ENCODE peak calls at places on chromosomes 11 and 22, in four cellular contexts. One of them, this sample, is unnamed.
A peak's percentile ranks its signal among the peaks of the same experiment; 100 is the strongest.

GRCh38 chr11:44911031-44911814 is 39.5 kb downstream of the TP53I11 start:
- DNase-seq in mesendoderm: peak; percentile 96
- DNase-seq in IMR-90: peak; percentile 75
- DNase-seq in H9: peak; percentile 91
- DNase-seq in this sample: peak; percentile 95

GRCh38 chr22:46068908-46069481 is 81.3 kb upstream of the PPARA start:
- DNase-seq in mesendoderm: no peak
- DNase-seq in IMR-90: peak; percentile 49
- DNase-seq in H9: no peak
- DNase-seq in this sample: no peak

GRCh38 chr22:47734511-47734910 is 972.1 kb downstream of the TBC1D22A start:
- DNase-seq in mesendoderm: no peak
- DNase-seq in IMR-90: no peak
- DNase-seq in H9: no peak
- DNase-seq in this sample: no peak

GRCh38 chr11:64969209-64969608 is 2.7 kb downstream of the MAJIN start:
- DNase-seq in mesendoderm: no peak
- DNase-seq in IMR-90: peak; percentile 81
- DNase-seq in H9: no peak
- DNase-seq in this sample: no peak

GRCh38 chr11:35381720-35382322 is 37.5 kb downstream of the SLC1A2 start:
- DNase-seq in mesendoderm: no peak
- DNase-seq in IMR-90: no peak
- DNase-seq in H9: no peak
- DNase-seq in this sample: no peak

GRCh38 chr11:8652140-8652539 is 30.3 kb downstream of the TRIM66 start:
- DNase-seq in mesendoderm: no peak
- DNase-seq in IMR-90: peak; percentile 99
- DNase-seq in H9: no peak
- DNase-seq in this sample: no peak

GRCh38 chr22:47094861-47095330 is 332.4 kb downstream of the TBC1D22A start:
- DNase-seq in mesendoderm: no peak
- DNase-seq in IMR-90: no peak
- DNase-seq in H9: no peak
- DNase-seq in this sample: no peak

GRCh38 chr11:122618927-122619326 is 36.6 kb upstream of the UBASH3B start:
- DNase-seq in mesendoderm: no peak
- DNase-seq in IMR-90: no peak
- DNase-seq in H9: no peak
- DNase-seq in this sample: no peak

GRCh38 chr11:78351979-78352731 is 65.5 kb downstream of the GAB2 start:
- DNase-seq in mesendoderm: peak; percentile 96
- DNase-seq in IMR-90: no peak
- DNase-seq in H9: no peak
- DNase-seq in this sample: no peak

GRCh38 chr11:122165972-122166371 is 50.0 kb upstream of the BLID start:
- DNase-seq in mesendoderm: no peak
- DNase-seq in IMR-90: no peak
- DNase-seq in H9: no peak
- DNase-seq in this sample: no peak

GRCh38 chr11:19013181-19013857 is 47.2 kb downstream of the MRGPRX2 start:
- DNase-seq in mesendoderm: peak; percentile 39
- DNase-seq in IMR-90: no peak
- DNase-seq in H9: peak; percentile 49
- DNase-seq in this sample: peak; percentile 59

GRCh38 chr11:85902353-85902752 is 47.2 kb downstream of the CCDC83 start:
- DNase-seq in mesendoderm: no peak
- DNase-seq in IMR-90: no peak
- DNase-seq in H9: no peak
- DNase-seq in this sample: no peak

GRCh38 chr11:95074806-95075563 is 8.3 kb downstream of the SRSF8 start:
- DNase-seq in mesendoderm: no peak
- DNase-seq in IMR-90: no peak
- DNase-seq in H9: no peak
- DNase-seq in this sample: no peak

GRCh38 chr22:37169947-37170688 is 17.9 kb downstream of the C1QTNF6 start:
- DNase-seq in mesendoderm: no peak
- DNase-seq in IMR-90: no peak
- DNase-seq in H9: no peak
- DNase-seq in this sample: no peak

GRCh38 chr11:1649021-1649420 is 19.4 kb downstream of the KRTAP5-5 start:
- DNase-seq in mesendoderm: no peak
- DNase-seq in IMR-90: no peak
- DNase-seq in H9: no peak
- DNase-seq in this sample: no peak
- H3K56ac ChIP-seq in mesendoderm: no peak overlapping the region
- H3K56ac ChIP-seq in IMR-90: no peak overlapping the region
- H3K56ac ChIP-seq in H9: no peak overlapping the region
- H3K56ac ChIP-seq in this sample: no peak overlapping the region

GRCh38 chr11:11391169-11391568 is 38.1 kb upstream of the CSNK2A3 start:
- DNase-seq in mesendoderm: no peak
- DNase-seq in IMR-90: no peak
- DNase-seq in H9: no peak
- DNase-seq in this sample: no peak

GRCh38 chr11:11397043-11397415 is 44.0 kb upstream of the CSNK2A3 start:
- DNase-seq in mesendoderm: peak; percentile 68
- DNase-seq in IMR-90: peak; percentile 16
- DNase-seq in H9: no peak
- DNase-seq in this sample: no peak

GRCh38 chr11:11391796-11392195 is 38.7 kb upstream of the CSNK2A3 start:
- DNase-seq in mesendoderm: no peak
- DNase-seq in IMR-90: peak; percentile 90
- DNase-seq in H9: no peak
- DNase-seq in this sample: no peak

GRCh38 chr11:11396290-11397042 is 43.4 kb upstream of the CSNK2A3 start:
- DNase-seq in mesendoderm: peak; percentile 80
- DNase-seq in IMR-90: peak; percentile 97
- DNase-seq in H9: no peak
- DNase-seq in this sample: no peak

GRCh38 chr11:11395126-11395525 is 42.1 kb upstream of the CSNK2A3 start:
- DNase-seq in mesendoderm: no peak
- DNase-seq in IMR-90: no peak
- DNase-seq in H9: no peak
- DNase-seq in this sample: no peak
- H3K56ac ChIP-seq in mesendoderm: no peak overlapping the region
- H3K56ac ChIP-seq in IMR-90: no peak overlapping the region
- H3K56ac ChIP-seq in H9: no peak overlapping the region
- H3K56ac ChIP-seq in this sample: no peak overlapping the region

GRCh38 chr22:26164174-26164573 is 5.1 kb upstream of the SEZ6L start:
- DNase-seq in mesendoderm: no peak
- DNase-seq in IMR-90: no peak
- DNase-seq in H9: no peak
- DNase-seq in this sample: no peak

GRCh38 chr22:26162961-26163360 is 6.3 kb upstream of the SEZ6L start:
- DNase-seq in mesendoderm: no peak
- DNase-seq in IMR-90: no peak
- DNase-seq in H9: no peak
- DNase-seq in this sample: no peak

GRCh38 chr22:26161746-26162145 is 7.5 kb upstream of the SEZ6L start:
- DNase-seq in mesendoderm: no peak
- DNase-seq in IMR-90: no peak
- DNase-seq in H9: no peak
- DNase-seq in this sample: no peak

DNA sequence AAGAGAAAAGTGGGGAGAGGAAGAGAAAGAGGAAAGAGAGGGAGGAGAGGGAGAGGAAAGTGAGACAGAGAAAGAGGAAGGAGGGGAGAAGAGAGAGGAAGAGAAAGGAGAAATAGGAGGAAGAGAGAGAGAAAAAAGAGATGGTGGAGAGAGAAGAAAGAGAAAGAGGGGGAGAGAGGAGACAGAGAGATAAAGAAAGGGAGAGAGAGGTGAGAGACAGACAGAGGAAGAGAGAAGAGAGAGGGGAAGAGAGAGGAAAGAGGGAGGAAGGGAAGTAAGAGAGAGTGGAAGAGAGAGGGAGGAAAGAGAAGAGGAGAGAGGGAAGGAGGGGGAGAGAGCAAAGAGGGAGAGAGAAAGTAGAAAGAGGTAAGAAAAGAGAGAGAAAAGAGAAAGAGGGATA is 9.4 kb upstream of the SEZ6L start:
- DNase-seq in mesendoderm: no peak
- DNase-seq in IMR-90: no peak
- DNase-seq in H9: no peak
- DNase-seq in this sample: no peak
- H3K56ac ChIP-seq in mesendoderm: no peak overlapping the region
- H3K56ac ChIP-seq in IMR-90: no peak overlapping the region
- H3K56ac ChIP-seq in H9: no peak overlapping the region
- H3K56ac ChIP-seq in this sample: no peak overlapping the region

GRCh38 chr22:23844739-23845202 is 6.0 kb upstream of the DERL3 start:
- DNase-seq in mesendoderm: no peak
- DNase-seq in IMR-90: no peak
- DNase-seq in H9: no peak
- DNase-seq in this sample: no peak
- H3K56ac ChIP-seq in mesendoderm: no peak overlapping the region
- H3K56ac ChIP-seq in IMR-90: no peak overlapping the region
- H3K56ac ChIP-seq in H9: no peak overlapping the region
- H3K56ac ChIP-seq in this sample: no peak overlapping the region

This sample was measured in H1.